ENCODE peak calls at places on chromosomes 4 and X, in seven cellular contexts. I, X, L, K, E, M and Q are unnamed samples.

GRCh38 chr4:177163532-177163931 is 146.1 kb upstream of the NEIL3 start:
- DNase-seq in I (no peak), X (no peak), L (peak), K (no peak), E (peak), M (no peak), Q (no peak)

GRCh38 chrX:30888526-30889146 is 418 bp downstream of the TAB3 start:
- DNase-seq in I (no peak), X (no peak), L (peak), K (no peak), E (peak), M (peak), Q (peak)

GRCh38 chr4:144557404-144557803 is 88.6 kb upstream of the HHIP start:
- DNase-seq in I (no peak), X (no peak), L (peak), K (no peak), E (no peak), M (no peak), Q (peak)

GRCh38 chr4:40990899-40991265 is 223.5 kb downstream of the APBB2 start:
- DNase-seq in I (no peak), X (no peak), L (no peak), K (no peak), E (no peak), M (no peak), Q (peak)

GRCh38 chr4:109433281-109434006 is at the start of gene SEC24B:
- DNase-seq in I (peak), X (no peak), L (peak), K (peak), E (peak), M (peak), Q (peak)

GRCh38 chr4:100177126-100177525 is 13.1 kb downstream of the DDIT4L start:
- DNase-seq in I (no peak), X (no peak), L (no peak), K (no peak), E (no peak), M (no peak), Q (no peak)

GRCh38 chrX:30248854-30249253 is 1.9 kb downstream of the MAGEB1 start:
- DNase-seq in I (no peak), X (no peak), L (no peak), K (no peak), E (no peak), M (no peak), Q (no peak)

GRCh38 chrX:111168314-111168713 is 72.3 kb downstream of the PAK3 start:
- DNase-seq in I (no peak), X (no peak), L (peak), K (peak), E (no peak), M (peak), Q (peak)

GRCh38 chr4:169070071-169070894 is 60.2 kb upstream of the CBR4 start:
- DNase-seq in I (no peak), X (no peak), L (peak), K (peak), E (peak), M (no peak), Q (peak)

GRCh38 chr4:170423137-170423536 is 333.4 kb upstream of the AADAT start:
- DNase-seq in I (no peak), X (no peak), L (peak), K (no peak), E (peak), M (no peak), Q (peak)

GRCh38 chrX:150312931-150313330 is 50.2 kb upstream of the MAMLD1 start:
- DNase-seq in I (no peak), X (no peak), L (no peak), K (no peak), E (no peak), M (no peak), Q (no peak)

GRCh38 chr4:92551616-92552015 is 247.8 kb downstream of the GRID2 start:
- DNase-seq in I (no peak), X (no peak), L (no peak), K (no peak), E (no peak), M (peak), Q (no peak)

GRCh38 chrX:30822068-30822671 is 66.9 kb downstream of the TAB3 start:
- DNase-seq in I (no peak), X (no peak), L (peak), K (no peak), E (no peak), M (no peak), Q (no peak)

GRCh38 chr4:86451560-86452322 is 91.9 kb upstream of the MAPK10 start:
- DNase-seq in I (no peak), X (no peak), L (peak), K (peak), E (peak), M (no peak), Q (peak)

GRCh38 chr4:165462009-165462408 is 83.2 kb downstream of the CPE start:
- DNase-seq in I (no peak), X (no peak), L (no peak), K (no peak), E (no peak), M (no peak), Q (no peak)
- TF ChIP-seq CTCF in I (no peak), X (no peak), L (peak), K (no peak), E (no peak), M (no peak), Q (no peak)

DNA sequence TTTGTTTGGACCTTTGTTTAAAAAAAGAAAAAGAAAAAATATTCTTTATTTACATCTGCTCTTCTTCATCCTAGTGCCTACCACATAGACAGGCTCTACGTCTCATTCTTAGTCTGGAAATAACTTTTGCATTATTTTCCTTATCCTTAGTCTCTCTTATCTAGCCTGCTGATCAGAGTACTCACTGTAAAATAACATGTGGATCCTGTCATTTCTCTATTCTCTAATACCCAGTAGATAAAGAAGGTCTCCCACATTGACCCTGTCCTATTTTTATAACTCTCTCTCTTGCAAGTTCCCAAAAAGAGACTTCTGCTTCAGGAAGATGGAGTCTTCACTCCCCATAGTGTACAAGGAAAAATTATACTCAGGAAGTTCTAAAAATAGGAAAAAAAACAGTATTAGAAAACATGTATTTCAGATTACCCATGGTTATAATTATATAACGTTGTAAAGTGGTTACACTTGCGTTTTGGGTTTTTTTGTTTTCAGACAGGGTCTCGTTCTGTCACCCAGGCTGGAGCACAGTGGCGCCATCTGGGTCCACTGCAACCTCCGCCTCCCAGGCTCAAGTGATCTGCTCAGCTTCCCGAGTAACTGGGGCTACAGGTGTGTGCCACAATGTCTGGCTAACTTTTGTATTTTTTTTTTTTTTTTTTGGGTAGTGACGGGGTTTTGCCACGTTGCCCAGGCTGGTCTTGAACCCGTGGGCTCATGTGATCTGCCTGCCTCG is 23.8 kb downstream of the ZFX start:
- DNase-seq in I (no peak), X (no peak), L (no peak), K (no peak), E (peak), M (no peak), Q (no peak)
- TF ChIP-seq CTCF in I (no peak), X (no peak), L (no peak), K (peak), E (no peak), M (no peak), Q (no peak)

DNA sequence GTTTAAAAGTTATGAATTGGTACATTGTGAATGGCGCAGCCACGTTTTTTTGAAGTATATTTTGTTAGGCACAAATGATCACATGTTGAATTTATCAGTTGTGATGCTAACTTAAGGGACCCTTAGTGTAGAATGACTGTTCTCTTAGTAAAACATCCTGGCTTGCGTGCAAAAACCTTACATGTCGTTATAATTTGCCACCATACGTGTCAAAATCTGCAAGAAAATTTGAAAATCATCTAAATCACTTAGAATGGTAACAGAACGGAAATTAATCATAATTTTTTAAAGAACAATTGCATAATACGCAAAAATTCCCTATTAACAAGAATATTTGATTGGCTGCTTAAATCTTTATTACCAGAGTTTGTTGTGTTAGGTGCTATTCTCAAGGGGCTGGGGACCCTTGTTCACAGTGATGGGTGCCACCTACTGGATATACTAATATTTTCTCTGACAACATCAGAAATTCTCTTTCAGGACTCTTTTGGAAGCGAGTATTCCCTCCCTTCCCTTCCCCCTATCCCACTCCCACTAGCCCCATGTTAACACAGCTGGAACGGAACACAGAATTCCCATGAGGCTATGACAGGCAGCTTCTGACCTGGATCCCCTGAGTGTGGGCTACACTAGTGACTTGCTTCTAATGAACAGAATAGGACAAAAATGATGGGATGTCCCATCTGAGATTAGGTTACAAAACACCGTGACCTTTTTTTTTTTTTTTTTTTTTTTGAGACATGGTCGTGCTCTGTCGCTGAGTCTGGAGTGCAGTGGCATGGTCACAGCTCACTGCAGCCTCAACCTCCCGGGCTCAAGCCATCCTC is 71.8 kb downstream of the SUPT20HL2 start:
- DNase-seq in I (no peak), X (no peak), L (peak), K (peak), E (peak), M (peak), Q (peak)
- TF ChIP-seq CTCF in I (peak), X (peak), L (peak), K (peak), E (no peak), M (peak), Q (peak)

GRCh38 chr4:176054942-176055341 is 10.7 kb upstream of the WDR17 start:
- DNase-seq in I (no peak), X (no peak), L (peak), K (no peak), E (no peak), M (no peak), Q (no peak)
- TF ChIP-seq CTCF in I (no peak), X (no peak), L (peak), K (peak), E (no peak), M (peak), Q (peak)

GRCh38 chr4:16278178-16278577 is 51.9 kb upstream of the TAPT1 start:
- DNase-seq in I (no peak), X (no peak), L (no peak), K (no peak), E (no peak), M (no peak), Q (no peak)
- TF ChIP-seq CTCF in I (no peak), X (peak), L (peak), K (peak), E (no peak), M (peak), Q (no peak)

DNA sequence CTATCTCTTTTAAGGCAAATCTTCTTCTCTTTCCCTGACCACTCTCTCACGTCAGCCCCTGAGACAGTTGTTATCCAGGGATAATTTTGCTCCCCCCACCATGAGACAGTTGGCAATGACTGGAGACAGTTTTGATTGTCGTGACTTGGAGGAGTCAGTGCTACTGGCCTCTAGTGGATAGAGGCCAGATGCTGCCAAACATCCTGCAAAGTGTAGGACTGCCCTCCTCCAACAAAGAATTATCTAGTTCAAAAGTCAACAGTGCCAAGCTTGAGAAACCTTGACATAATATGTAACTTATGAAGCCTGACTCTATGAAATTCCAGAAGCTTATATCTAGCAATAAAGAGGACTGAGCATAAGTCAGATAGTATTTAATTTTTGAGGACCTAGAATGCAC is 502.1 kb upstream of the IGFBP7 start:
- DNase-seq in I (no peak), X (no peak), L (no peak), K (no peak), E (no peak), M (no peak), Q (peak)
- TF ChIP-seq CTCF in I (no peak), X (no peak), L (no peak), K (peak), E (no peak), M (no peak), Q (no peak)

GRCh38 chrX:15059488-15059887 is 186.3 kb downstream of the MOSPD2 start:
- DNase-seq in I (no peak), X (no peak), L (no peak), K (no peak), E (no peak), M (no peak), Q (no peak)
- TF ChIP-seq CTCF in I (no peak), X (peak), L (no peak), K (no peak), E (no peak), M (no peak), Q (no peak)